ENCODE peak calls at places on chromosomes 6 and 20, in ten cellular contexts. One of them, this sample, is unnamed.

GRCh38 chr6:118856301-118856700 is 37.7 kb upstream of the ASF1A start:
- DNase-seq in Calu3: no peak
- DNase-seq in OCI-LY7: no peak
- DNase-seq in cardiac fibroblast: no peak
- DNase-seq in Panc1: no peak
- DNase-seq in left ventricle myocardium inferior: no peak
- DNase-seq in A549: no peak
- DNase-seq in GM10248: no peak
- DNase-seq in PC-9: no peak
- DNase-seq in coronary artery: no peak
- DNase-seq in this sample: no peak

GRCh38 chr6:26555505-26556262 is 17.5 kb downstream of the HMGN4 start:
- DNase-seq in PC-9: peak; percentile 24
- DNase-seq in A549: no peak
- DNase-seq in Calu3: no peak
- DNase-seq in coronary artery: no peak
- DNase-seq in cardiac fibroblast: no peak
- DNase-seq in GM10248: no peak
- DNase-seq in Panc1: no peak
- DNase-seq in OCI-LY7: peak; percentile 82
- DNase-seq in left ventricle myocardium inferior: no peak
- DNase-seq in this sample: no peak

GRCh38 chr20:50673146-50673830 is 18.1 kb downstream of the RIPOR3 start:
- DNase-seq in PC-9: no peak
- DNase-seq in left ventricle myocardium inferior: no peak
- DNase-seq in GM10248: no peak
- DNase-seq in OCI-LY7: no peak
- DNase-seq in coronary artery: no peak
- DNase-seq in Calu3: peak; percentile 60
- DNase-seq in A549: no peak
- DNase-seq in Panc1: no peak
- DNase-seq in cardiac fibroblast: no peak
- DNase-seq in this sample: no peak

GRCh38 chr6:44116643-44117382 is 10.4 kb downstream of the MRPL14 start:
- DNase-seq in PC-9: peak; percentile 22
- DNase-seq in left ventricle myocardium inferior: no peak
- DNase-seq in GM10248: no peak
- DNase-seq in Panc1: no peak
- DNase-seq in Calu3: no peak
- DNase-seq in cardiac fibroblast: peak; percentile 88
- DNase-seq in OCI-LY7: no peak
- DNase-seq in coronary artery: no peak
- DNase-seq in A549: no peak
- DNase-seq in this sample: no peak

GRCh38 chr20:46144626-46145025 is 26.5 kb downstream of the CD40 start:
- DNase-seq in cardiac fibroblast: no peak
- DNase-seq in OCI-LY7: no peak
- DNase-seq in coronary artery: no peak
- DNase-seq in PC-9: no peak
- DNase-seq in Panc1: no peak
- DNase-seq in Calu3: no peak
- DNase-seq in A549: no peak
- DNase-seq in left ventricle myocardium inferior: no peak
- DNase-seq in GM10248: no peak
- DNase-seq in this sample: peak; percentile 61

GRCh38 chr6:52389626-52390360 is 27.8 kb downstream of the PAQR8 start:
- DNase-seq in left ventricle myocardium inferior: peak; percentile 19
- DNase-seq in GM10248: peak; percentile 56
- DNase-seq in A549: no peak
- DNase-seq in OCI-LY7: peak; percentile 24
- DNase-seq in cardiac fibroblast: peak; percentile 31
- DNase-seq in PC-9: peak; percentile 28
- DNase-seq in Calu3: peak; percentile 84
- DNase-seq in coronary artery: no peak
- DNase-seq in Panc1: no peak
- DNase-seq in this sample: peak; percentile 50

GRCh38 chr20:371755-372542 is 8.6 kb upstream of the TRIB3 start:
- DNase-seq in GM10248: no peak
- DNase-seq in left ventricle myocardium inferior: no peak
- DNase-seq in coronary artery: no peak
- DNase-seq in Panc1: no peak
- DNase-seq in cardiac fibroblast: peak; percentile 97
- DNase-seq in OCI-LY7: no peak
- DNase-seq in Calu3: peak; percentile 83
- DNase-seq in A549: peak; percentile 84
- DNase-seq in PC-9: peak; percentile 88
- DNase-seq in this sample: peak; percentile 100

GRCh38 chr6:37029249-37029959 is 23.9 kb downstream of the FGD2 start:
- DNase-seq in OCI-LY7: peak; percentile 60
- DNase-seq in cardiac fibroblast: peak; percentile 89
- DNase-seq in left ventricle myocardium inferior: peak; percentile 70
- DNase-seq in GM10248: peak; percentile 73
- DNase-seq in Panc1: no peak
- DNase-seq in A549: peak; percentile 63
- DNase-seq in Calu3: peak; percentile 89
- DNase-seq in PC-9: peak; percentile 84
- DNase-seq in coronary artery: no peak
- DNase-seq in this sample: peak; percentile 78

GRCh38 chr6:44086931-44087574 is 40.2 kb downstream of the MRPL14 start:
- DNase-seq in OCI-LY7: no peak
- DNase-seq in A549: no peak
- DNase-seq in left ventricle myocardium inferior: peak; percentile 73
- DNase-seq in PC-9: peak; percentile 58
- DNase-seq in GM10248: no peak
- DNase-seq in Calu3: peak; percentile 75
- DNase-seq in Panc1: no peak
- DNase-seq in cardiac fibroblast: no peak
- DNase-seq in coronary artery: no peak
- DNase-seq in this sample: peak; percentile 48

GRCh38 chr6:107069631-107070548 is 41.9 kb downstream of the MTRES1 start:
- DNase-seq in PC-9: no peak
- DNase-seq in GM10248: no peak
- DNase-seq in coronary artery: no peak
- DNase-seq in OCI-LY7: no peak
- DNase-seq in Panc1: no peak
- DNase-seq in A549: no peak
- DNase-seq in left ventricle myocardium inferior: no peak
- DNase-seq in Calu3: no peak
- DNase-seq in cardiac fibroblast: no peak
- DNase-seq in this sample: no peak

GRCh38 chr6:106568518-106568917 is 60.8 kb downstream of the RTN4IP1 start:
- DNase-seq in A549: no peak
- DNase-seq in left ventricle myocardium inferior: no peak
- DNase-seq in GM10248: no peak
- DNase-seq in OCI-LY7: no peak
- DNase-seq in Calu3: no peak
- DNase-seq in Panc1: no peak
- DNase-seq in cardiac fibroblast: peak; percentile 47
- DNase-seq in coronary artery: no peak
- DNase-seq in PC-9: no peak
- DNase-seq in this sample: no peak

GRCh38 chr6:52233975-52234823 is 10.1 kb downstream of the IL17F start:
- DNase-seq in OCI-LY7: peak; percentile 28
- DNase-seq in PC-9: peak; percentile 10
- DNase-seq in A549: peak; percentile 33
- DNase-seq in GM10248: peak; percentile 52
- DNase-seq in Panc1: peak; percentile 15
- DNase-seq in left ventricle myocardium inferior: no peak
- DNase-seq in cardiac fibroblast: peak; percentile 52
- DNase-seq in coronary artery: no peak
- DNase-seq in Calu3: peak; percentile 61
- DNase-seq in this sample: peak; percentile 83

GRCh38 chr6:1856381-1856780 is 246.7 kb downstream of the FOXC1 start:
- DNase-seq in Panc1: no peak
- DNase-seq in OCI-LY7: peak; percentile 31
- DNase-seq in cardiac fibroblast: peak; percentile 61
- DNase-seq in A549: no peak
- DNase-seq in left ventricle myocardium inferior: no peak
- DNase-seq in GM10248: peak; percentile 48
- DNase-seq in coronary artery: no peak
- DNase-seq in PC-9: no peak
- DNase-seq in Calu3: no peak
- DNase-seq in this sample: peak; percentile 73

GRCh38 chr6:151112130-151112529 is 127.6 kb upstream of the AKAP12 start:
- DNase-seq in PC-9: no peak
- DNase-seq in left ventricle myocardium inferior: no peak
- DNase-seq in Panc1: no peak
- DNase-seq in GM10248: no peak
- DNase-seq in OCI-LY7: no peak
- DNase-seq in A549: no peak
- DNase-seq in Calu3: no peak
- DNase-seq in coronary artery: no peak
- DNase-seq in cardiac fibroblast: no peak
- DNase-seq in this sample: no peak

DNA sequence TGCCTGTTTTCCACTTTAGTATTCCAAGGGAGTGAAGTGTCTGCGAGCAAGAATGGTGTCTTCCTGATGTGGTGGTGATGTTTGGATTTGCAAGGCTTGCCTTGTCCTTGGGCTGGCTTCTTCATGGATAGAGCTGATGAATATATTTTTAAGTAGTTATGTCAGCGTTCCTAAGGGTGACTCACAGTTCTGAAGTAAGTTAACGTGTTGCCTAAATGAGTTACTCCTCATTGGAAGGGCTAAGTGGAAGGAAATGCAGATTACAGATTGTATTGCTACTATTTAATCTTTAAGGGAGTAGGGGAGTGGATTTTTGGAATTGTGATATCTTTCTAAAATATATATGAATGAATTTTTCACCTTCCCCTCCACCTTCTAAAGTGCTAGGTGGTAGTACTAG is 197.2 kb downstream of the JARID2 start:
- DNase-seq in PC-9: no peak
- DNase-seq in OCI-LY7: no peak
- DNase-seq in A549: no peak
- DNase-seq in left ventricle myocardium inferior: no peak
- DNase-seq in cardiac fibroblast: peak; percentile 88
- DNase-seq in GM10248: no peak
- DNase-seq in coronary artery: no peak
- DNase-seq in Calu3: no peak
- DNase-seq in Panc1: no peak
- DNase-seq in this sample: peak; percentile 69
- TF ChIP-seq CTCF in PC-9: no peak
- TF ChIP-seq CTCF in OCI-LY7: no peak
- TF ChIP-seq CTCF in A549: no peak
- TF ChIP-seq CTCF in left ventricle myocardium inferior: no peak
- TF ChIP-seq CTCF in cardiac fibroblast: no peak
- TF ChIP-seq CTCF in GM10248: no peak
- TF ChIP-seq CTCF in coronary artery: no peak
- TF ChIP-seq CTCF in Calu3: no peak
- TF ChIP-seq CTCF in Panc1: no peak
- TF ChIP-seq CTCF in this sample: no peak

DNA sequence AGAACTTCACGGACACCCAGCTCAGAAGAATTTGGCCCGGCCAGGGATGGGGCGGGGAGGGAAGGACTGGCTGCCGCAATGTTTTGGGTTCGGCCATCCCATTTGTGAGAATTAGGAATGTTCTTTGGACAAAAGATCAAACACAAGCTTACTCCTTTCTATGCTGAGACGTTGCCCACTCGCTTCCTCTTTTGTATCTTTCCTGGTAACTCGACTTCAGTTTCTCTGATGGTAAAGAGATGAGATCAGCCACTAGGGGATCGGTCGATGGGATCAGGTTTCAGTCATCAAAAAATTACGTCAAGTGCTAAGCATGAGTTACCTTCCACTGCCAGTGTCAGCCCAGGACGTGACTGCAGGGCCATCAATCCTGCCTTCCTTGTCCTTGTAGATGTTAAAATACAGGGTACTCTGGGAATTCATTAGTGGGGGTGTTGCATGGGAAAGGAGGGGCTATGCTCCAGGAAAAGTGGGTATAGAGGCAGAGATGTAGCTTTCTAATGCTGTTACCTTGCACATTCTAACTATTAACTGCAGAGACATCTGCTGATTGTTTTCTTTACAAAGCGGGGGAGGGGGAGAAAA is 190.2 kb downstream of the TSHZ2 start:
- DNase-seq in OCI-LY7: peak; percentile 19
- DNase-seq in GM10248: peak; percentile 16
- DNase-seq in PC-9: no peak
- DNase-seq in cardiac fibroblast: peak; percentile 9
- DNase-seq in Panc1: no peak
- DNase-seq in left ventricle myocardium inferior: peak; percentile 29
- DNase-seq in A549: peak; percentile 18
- DNase-seq in coronary artery: no peak
- DNase-seq in Calu3: peak; percentile 60
- DNase-seq in this sample: peak; percentile 56
- TF ChIP-seq CTCF in OCI-LY7: peak; percentile 12
- TF ChIP-seq CTCF in GM10248: no peak
- TF ChIP-seq CTCF in PC-9: no peak
- TF ChIP-seq CTCF in cardiac fibroblast: no peak
- TF ChIP-seq CTCF in Panc1: no peak
- TF ChIP-seq CTCF in left ventricle myocardium inferior: peak; percentile 17
- TF ChIP-seq CTCF in A549: no peak
- TF ChIP-seq CTCF in coronary artery: no peak
- TF ChIP-seq CTCF in Calu3: no peak
- TF ChIP-seq CTCF in this sample: no peak

DNA sequence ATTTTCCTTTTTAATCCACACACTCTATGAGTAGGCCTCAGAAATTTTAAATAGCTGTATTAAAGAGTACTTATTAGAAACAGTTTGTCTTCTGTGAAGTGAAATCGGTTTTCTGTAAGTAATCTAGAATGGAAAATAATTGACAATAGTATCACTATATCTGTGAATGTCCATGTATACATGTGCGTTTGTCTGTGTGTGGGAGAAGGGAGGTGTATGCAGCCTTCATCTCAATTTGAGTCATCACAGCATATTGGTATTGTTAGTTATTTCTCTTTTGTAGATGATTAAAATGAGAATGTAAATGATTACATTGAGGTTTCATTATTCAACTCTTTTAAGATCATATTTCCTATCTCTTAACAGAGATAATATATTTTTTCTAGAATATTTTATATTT is 206.0 kb downstream of the EYS start:
- DNase-seq in GM10248: no peak
- DNase-seq in PC-9: no peak
- DNase-seq in Calu3: no peak
- DNase-seq in Panc1: no peak
- DNase-seq in A549: no peak
- DNase-seq in cardiac fibroblast: no peak
- DNase-seq in left ventricle myocardium inferior: no peak
- DNase-seq in OCI-LY7: no peak
- DNase-seq in coronary artery: no peak
- DNase-seq in this sample: no peak
- TF ChIP-seq CTCF in GM10248: no peak
- TF ChIP-seq CTCF in PC-9: no peak
- TF ChIP-seq CTCF in Calu3: no peak
- TF ChIP-seq CTCF in Panc1: no peak
- TF ChIP-seq CTCF in A549: no peak
- TF ChIP-seq CTCF in cardiac fibroblast: no peak
- TF ChIP-seq CTCF in left ventricle myocardium inferior: no peak
- TF ChIP-seq CTCF in OCI-LY7: no peak
- TF ChIP-seq CTCF in coronary artery: no peak
- TF ChIP-seq CTCF in this sample: no peak

DNA sequence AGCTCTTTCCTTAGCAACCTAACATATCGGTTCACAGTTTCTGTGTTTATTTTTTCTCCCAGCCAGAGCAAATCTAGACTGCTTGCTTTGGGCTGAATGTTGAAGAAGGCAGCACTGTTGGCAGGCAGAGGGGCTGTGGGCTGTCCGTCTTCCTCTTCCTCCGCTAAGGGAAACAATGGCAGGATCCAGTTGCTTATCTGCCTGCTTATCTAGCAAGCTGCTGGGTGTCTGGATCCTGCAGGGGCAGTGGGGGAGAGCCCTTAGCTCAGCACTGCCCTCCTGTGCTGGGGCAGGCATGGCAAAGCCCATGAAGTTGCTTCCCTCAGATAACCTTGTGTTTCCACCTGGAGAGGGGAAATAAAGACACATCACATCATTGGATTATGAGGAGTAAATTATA is 92.7 kb upstream of the CD93 start:
- DNase-seq in Calu3: no peak
- DNase-seq in PC-9: no peak
- DNase-seq in left ventricle myocardium inferior: no peak
- DNase-seq in A549: no peak
- DNase-seq in OCI-LY7: no peak
- DNase-seq in cardiac fibroblast: no peak
- DNase-seq in Panc1: no peak
- DNase-seq in GM10248: no peak
- DNase-seq in coronary artery: peak; percentile 22
- DNase-seq in this sample: no peak
- TF ChIP-seq CTCF in Calu3: no peak
- TF ChIP-seq CTCF in PC-9: peak; percentile 30
- TF ChIP-seq CTCF in left ventricle myocardium inferior: peak; percentile 65
- TF ChIP-seq CTCF in A549: no peak
- TF ChIP-seq CTCF in OCI-LY7: no peak
- TF ChIP-seq CTCF in cardiac fibroblast: no peak
- TF ChIP-seq CTCF in Panc1: no peak
- TF ChIP-seq CTCF in GM10248: no peak
- TF ChIP-seq CTCF in coronary artery: no peak
- TF ChIP-seq CTCF in this sample: no peak

This sample was measured in MCF 10A.